ENCODE peak calls at places on chromosomes 2 and 18, in five cellular contexts. B, I, M, D and P are unnamed samples.

GRCh38 chr18:58657081-58657480 is 14.2 kb upstream of the MALT1 start:
- DNase-seq in B (no peak), I (no peak), M (no peak), D (no peak), P (no peak)

GRCh38 chr2:33205693-33206434 is 259.1 kb downstream of the LTBP1 start:
- DNase-seq in B (no peak), I (no peak), M (no peak), D (no peak), P (no peak)

GRCh38 chr18:10481831-10482230 is 27.4 kb downstream of the APCDD1 start:
- DNase-seq in B (no peak), I (no peak), M (no peak), D (no peak), P (no peak)

GRCh38 chr2:162113088-162113770 is 38.8 kb downstream of the GCG start:
- DNase-seq in B (no peak), I (no peak), M (no peak), D (no peak), P (no peak)

GRCh38 chr2:127637725-127638252 is 8.2 kb upstream of the GPR17 start:
- DNase-seq in B (peak; percentile 62), I (peak; percentile 74), M (peak; percentile 66), D (peak; percentile 97), P (peak; percentile 73)

GRCh38 chr2:9877726-9878125 is 34.5 kb downstream of the TAF1B start:
- DNase-seq in B (no peak), I (no peak), M (no peak), D (no peak), P (no peak)

GRCh38 chr18:2672410-2672809 is 16.9 kb downstream of the SMCHD1 start:
- DNase-seq in B (no peak), I (no peak), M (no peak), D (no peak), P (no peak)

GRCh38 chr18:77000527-77000926 is 132.1 kb downstream of the MBP start:
- DNase-seq in B (peak; percentile 59), I (peak; percentile 55), M (no peak), D (peak; percentile 60), P (peak; percentile 52)

GRCh38 chr18:24063121-24063731 is 48.7 kb downstream of the TTC39C start:
- DNase-seq in B (peak; percentile 69), I (peak; percentile 16), M (no peak), D (peak; percentile 52), P (peak; percentile 11)

GRCh38 chr2:137178955-137179377 is 413.6 kb downstream of the THSD7B start:
- DNase-seq in B (peak; percentile 23), I (peak; percentile 44), M (no peak), D (peak; percentile 81), P (peak; percentile 32)

GRCh38 chr18:11654736-11655604 is 34.1 kb upstream of the GNAL start:
- DNase-seq in B (peak; percentile 53), I (peak; percentile 38), M (no peak), D (peak; percentile 62), P (peak; percentile 14)

GRCh38 chr2:134460583-134460998 is 206.7 kb downstream of the MGAT5 start:
- DNase-seq in B (peak; percentile 81), I (peak; percentile 74), M (peak; percentile 66), D (peak; percentile 75), P (peak; percentile 60)

GRCh38 chr2:44635725-44636124 is 274.0 kb downstream of the CAMKMT start:
- DNase-seq in B (no peak), I (no peak), M (no peak), D (peak; percentile 76), P (no peak)

GRCh38 chr2:69007169-69007568 is 5.8 kb upstream of the ANTXR1 start:
- DNase-seq in B (no peak), I (no peak), M (no peak), D (no peak), P (no peak)

GRCh38 chr2:101820519-101820918 is 123.0 kb downstream of the MAP4K4 start:
- DNase-seq in B (peak; percentile 84), I (peak; percentile 64), M (no peak), D (peak; percentile 52), P (peak; percentile 82)

GRCh38 chr2:10389596-10389995 is 58.5 kb downstream of the ODC1 start:
- DNase-seq in B (no peak), I (no peak), M (no peak), D (peak; percentile 51), P (no peak)

GRCh38 chr2:101388232-101388631 is 929 bp upstream of the CREG2 start:
- DNase-seq in B (peak; percentile 61), I (peak; percentile 52), M (no peak), D (peak; percentile 88), P (peak; percentile 37)

GRCh38 chr2:108630567-108631405 is 88.5 kb upstream of the RANBP2 start:
- DNase-seq in B (no peak), I (no peak), M (no peak), D (peak; percentile 44), P (peak; percentile 64)

GRCh38 chr2:176453784-176454183 is 184.5 kb downstream of the MTX2 start:
- DNase-seq in B (no peak), I (no peak), M (no peak), D (no peak), P (no peak)

GRCh38 chr2:196322963-196323810 is 151.8 kb upstream of the STK17B start:
- DNase-seq in B (peak; percentile 71), I (peak; percentile 71), M (no peak), D (peak; percentile 23), P (peak; percentile 70)

GRCh38 chr2:194090251-194090905 is 1566.6 kb upstream of the SLC39A10 start:
- DNase-seq in B (no peak), I (no peak), M (peak; percentile 61), D (no peak), P (no peak)

GRCh38 chr2:35530615-35531135 is 824.9 kb upstream of the CRIM1 start:
- DNase-seq in B (no peak), I (no peak), M (no peak), D (no peak), P (no peak)

GRCh38 chr18:51038110-51038509 is 8.1 kb downstream of the SMAD4 start:
- DNase-seq in B (no peak), I (no peak), M (no peak), D (no peak), P (no peak)

GRCh38 chr2:168245074-168245825 is 2.1 kb downstream of the STK39 start:
- DNase-seq in B (peak; percentile 29), I (peak; percentile 18), M (no peak), D (peak; percentile 60), P (peak; percentile 36)

GRCh38 chr2:25341753-25342371 is at the start of gene DNMT3A:
- DNase-seq in B (peak; percentile 73), I (peak; percentile 66), M (peak; percentile 89), D (peak; percentile 52), P (peak; percentile 55)

GRCh38 chr2:215356948-215357461 is 45.1 kb downstream of the ATIC start:
- DNase-seq in B (peak; percentile 80), I (peak; percentile 72), M (no peak), D (no peak), P (peak; percentile 37)

GRCh38 chr2:10935953-10936942 is 24.5 kb downstream of the KCNF1 start:
- DNase-seq in B (peak; percentile 95), I (peak; percentile 97), M (no peak), D (peak; percentile 98), P (peak; percentile 92)

GRCh38 chr2:102313025-102313424 is 1.7 kb downstream of the IL1RL1 start:
- DNase-seq in B (peak; percentile 90), I (peak; percentile 80), M (no peak), D (peak; percentile 89), P (peak; percentile 48)

GRCh38 chr18:63878343-63878742 is 9.2 kb upstream of the SERPINB2 start:
- DNase-seq in B (peak; percentile 78), I (peak; percentile 48), M (no peak), D (no peak), P (peak; percentile 78)

DNA sequence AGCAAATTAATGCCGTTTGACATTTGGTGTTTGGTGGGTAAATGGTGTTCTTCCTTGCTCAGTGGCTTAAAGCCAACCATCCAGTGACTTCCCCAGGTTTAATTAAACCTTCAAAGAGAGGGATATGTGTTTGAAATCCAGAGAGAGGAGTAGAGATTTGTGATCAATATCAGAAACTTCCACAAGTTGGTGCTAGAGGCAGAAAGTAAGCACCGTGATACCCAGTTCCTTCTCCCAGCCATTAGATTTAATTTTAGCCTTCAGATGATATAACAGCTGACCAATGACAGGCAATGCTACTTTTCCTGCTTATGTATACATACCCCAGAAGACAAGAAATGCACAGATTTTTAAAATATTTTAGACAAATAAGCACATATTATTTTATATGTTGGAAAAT is 398.5 kb downstream of the CDH2 start:
- DNase-seq in B (peak; percentile 73), I (peak; percentile 47), M (no peak), D (peak; percentile 52), P (peak; percentile 22)
- TF ChIP-seq CTCF in B (peak; percentile 86), I (peak; percentile 66), M (peak; percentile 40), D (peak; percentile 73), P (peak; percentile 67)

DNA sequence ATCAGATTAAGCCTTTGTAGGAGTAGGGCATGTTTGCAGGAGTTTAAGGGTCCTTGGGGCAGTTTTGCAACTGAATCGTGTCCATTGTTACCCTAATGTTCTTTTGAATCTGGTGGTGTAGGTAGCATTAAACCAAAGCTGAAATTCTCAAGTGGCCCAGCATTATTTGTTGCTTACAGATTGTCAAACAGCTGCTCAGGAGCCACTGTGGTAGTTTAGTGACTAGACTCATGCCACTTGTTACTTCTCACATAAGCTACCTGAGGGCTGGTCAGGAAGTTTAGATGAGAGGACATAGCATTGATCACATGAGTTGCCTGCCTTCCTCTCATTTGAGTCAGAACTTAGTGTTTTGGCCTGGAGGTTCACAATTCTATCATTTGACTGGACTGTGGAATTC is 157.6 kb downstream of the HAUS1 start:
- DNase-seq in B (peak; percentile 47), I (no peak), M (no peak), D (no peak), P (no peak)
- H3K4me3 ChIP-seq in B (no peak overlapping the region), I (no peak overlapping the region), M (no peak overlapping the region), D (no peak overlapping the region), P (no peak overlapping the region)

DNA sequence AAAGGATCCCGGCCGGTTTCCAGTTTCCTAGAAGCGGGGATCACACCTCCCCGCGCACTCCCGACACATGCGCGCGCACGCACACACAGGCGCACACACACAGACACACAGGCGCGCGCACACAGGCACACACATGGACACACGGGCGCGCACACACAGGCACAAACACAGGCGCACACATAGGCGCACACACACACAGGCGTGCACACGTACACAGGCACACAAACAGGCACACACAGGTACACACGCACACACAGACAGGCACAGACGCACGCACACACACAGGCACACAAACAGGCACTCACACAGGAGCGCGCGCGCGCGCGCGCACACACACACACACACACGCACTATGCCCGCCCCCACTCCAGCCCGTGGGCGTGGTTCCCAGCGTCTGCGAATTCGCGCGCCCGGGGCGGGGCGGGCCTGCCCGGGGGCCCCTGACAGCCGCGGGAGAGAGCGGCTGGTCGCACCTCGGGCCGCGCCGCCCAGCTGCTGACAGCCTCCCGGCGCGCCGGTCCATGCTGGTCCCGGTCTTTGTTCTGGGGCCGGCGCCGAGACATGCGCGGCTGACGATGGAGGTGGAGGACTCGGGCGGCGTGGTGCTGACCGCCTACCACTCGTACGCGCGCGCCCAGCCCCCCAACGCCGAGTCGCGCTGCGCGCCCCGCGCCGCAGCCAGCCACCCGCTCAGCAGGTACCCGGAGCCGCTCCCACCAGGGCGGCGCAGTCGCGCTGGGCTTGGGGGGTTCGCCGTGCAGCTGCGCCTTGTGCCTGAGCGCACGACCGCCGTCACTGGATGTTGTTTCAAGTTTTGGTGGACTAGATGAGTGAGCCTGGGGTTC is at the start of gene ARHGAP28:
- DNase-seq in B (peak; percentile 91), I (peak; percentile 72), M (peak; percentile 89), D (peak; percentile 89), P (peak; percentile 90)
- TF ChIP-seq CTCF in B (no peak), I (no peak), M (peak; percentile 54), D (peak; percentile 53), P (peak; percentile 21)

DNA sequence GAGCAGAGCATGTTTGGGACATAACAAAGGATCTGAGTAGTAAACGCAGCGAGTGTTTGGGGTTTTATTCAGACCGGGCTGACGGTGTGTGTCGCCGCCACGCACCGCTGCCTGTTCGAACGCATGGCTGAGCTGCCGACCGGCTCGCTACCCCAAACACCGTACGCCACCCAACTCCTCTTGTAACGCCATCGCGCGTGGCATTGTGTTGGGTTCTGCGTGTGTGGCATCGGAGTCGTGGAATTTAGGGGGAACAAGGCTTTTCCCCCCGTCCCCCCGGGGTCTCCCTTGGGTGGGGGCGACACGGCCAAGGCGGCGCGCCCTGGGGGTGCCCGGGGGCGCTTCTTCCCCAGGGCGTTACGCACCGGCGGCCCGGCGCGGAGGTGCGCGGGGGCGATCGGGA is 464 bp upstream of the NRP2 start:
- DNase-seq in B (peak; percentile 29), I (peak; percentile 31), M (no peak), D (peak; percentile 10), P (no peak)
- H3K4me3 ChIP-seq in B (peak overlapping the region; percentile 77), I (peak overlapping the region; percentile 58), M (peak overlapping the region; percentile 59), D (peak overlapping the region; percentile 89), P (peak overlapping the region; percentile 71)